ENCODE peak calls at places on chromosomes 3 and 15, in six cellular contexts. G, R, I, Y, B and T are unnamed samples.

GRCh38 chr15:72206677-72207000 is 9.1 kb upstream of the GRAMD2A start:
- DNase-seq in B (no peak), I (no peak), G (no peak), R (no peak), Y (no peak), T (no peak)

GRCh38 chr3:43753743-43754142 is 63.0 kb downstream of the ABHD5 start:
- DNase-seq in R (peak), B (no peak), G (no peak), Y (peak), I (no peak), T (peak)

GRCh38 chr15:71810256-71811035 is at the start of gene NR2E3:
- DNase-seq in B (no peak), R (no peak), Y (no peak), I (no peak), G (no peak), T (no peak)

GRCh38 chr15:34616613-34617012 is 33.2 kb upstream of the GOLGA8B start:
- DNase-seq in I (no peak), G (no peak), Y (peak), R (peak), B (no peak), T (no peak)

GRCh38 chr3:183491923-183492848 is 63.3 kb downstream of the KLHL6 start:
- DNase-seq in Y (no peak), R (no peak), G (no peak), B (peak), I (no peak), T (no peak)

GRCh38 chr3:112086857-112087524 is 802 bp downstream of the C3orf52 start:
- DNase-seq in I (no peak), G (no peak), R (peak), Y (peak), B (no peak), T (no peak)

GRCh38 chr3:128805771-128806170 is 73.6 kb upstream of the ACAD9 start:
- DNase-seq in G (no peak), Y (peak), R (peak), I (no peak), B (no peak), T (no peak)

GRCh38 chr3:139430467-139430866 is 41.0 kb upstream of the COPB2 start:
- DNase-seq in B (no peak), Y (no peak), G (no peak), I (no peak), R (no peak), T (no peak)

GRCh38 chr15:71656425-71656824 is 153.9 kb upstream of the NR2E3 start:
- DNase-seq in R (no peak), I (no peak), Y (no peak), B (peak), G (no peak), T (no peak)

GRCh38 chr3:48765376-48765775 is 48.4 kb upstream of the IP6K2 start:
- DNase-seq in R (peak), I (no peak), G (peak), B (no peak), Y (peak), T (no peak)

GRCh38 chr3:137347817-137348368 is 390.1 kb downstream of the IL20RB start:
- DNase-seq in R (no peak), B (no peak), Y (no peak), G (no peak), I (no peak), T (no peak)

GRCh38 chr3:18098960-18099587 is 326.1 kb downstream of the SATB1 start:
- DNase-seq in Y (peak), G (no peak), B (no peak), I (peak), R (peak), T (peak)

GRCh38 chr15:55183679-55184078 is 13.1 kb downstream of the RSL24D1 start:
- DNase-seq in R (no peak), G (no peak), B (no peak), I (no peak), Y (no peak), T (no peak)

GRCh38 chr15:85646538-85647091 is 148.1 kb downstream of the KLHL25 start:
- DNase-seq in R (no peak), Y (no peak), G (no peak), B (no peak), I (no peak), T (no peak)

GRCh38 chr3:55486857-55487375 is at the start of gene WNT5A:
- DNase-seq in B (no peak), I (no peak), R (peak), G (no peak), Y (peak), T (peak)

GRCh38 chr3:187551419-187551818 is 118.8 kb downstream of the SST start:
- DNase-seq in I (no peak), Y (no peak), G (no peak), B (peak), R (no peak), T (no peak)

GRCh38 chr15:69994429-69995201 is 103.1 kb downstream of the TLE3 start:
- DNase-seq in R (no peak), G (no peak), I (no peak), Y (no peak), B (no peak), T (no peak)

GRCh38 chr3:119025390-119025789 is 9.3 kb downstream of the IGSF11 start:
- DNase-seq in B (no peak), G (no peak), Y (no peak), I (no peak), R (no peak), T (no peak)

GRCh38 chr3:55331524-55331923 is 155.6 kb downstream of the WNT5A start:
- DNase-seq in R (no peak), I (no peak), B (no peak), Y (no peak), G (no peak), T (no peak)

GRCh38 chr3:167749728-167750127 is 14.2 kb downstream of the SERPINI1 start:
- DNase-seq in R (no peak), B (no peak), I (no peak), Y (no peak), G (no peak), T (no peak)